ENCODE peak calls at places on chromosomes 12 and 14, in five cellular contexts. A, M, W, O and V are unnamed samples.

GRCh38 chr14:60738843-60739508 is 4.4 kb downstream of the MNAT1 start:
- DNase-seq in A (no peak), M (no peak), W (no peak), O (no peak), V (no peak)

GRCh38 chr12:79725987-79726386 is 35.2 kb upstream of the PAWR start:
- DNase-seq in A (no peak), M (no peak), W (no peak), O (no peak), V (no peak)

GRCh38 chr14:90513151-90514014 is 116.6 kb downstream of the CALM1 start:
- DNase-seq in A (no peak), M (peak), W (no peak), O (no peak), V (no peak)

GRCh38 chr12:32698285-32698684 is 19.2 kb downstream of the DNM1L start:
- DNase-seq in A (no peak), M (no peak), W (no peak), O (no peak), V (no peak)

GRCh38 chr12:109797905-109798669 is 35.1 kb downstream of the TRPV4 start:
- DNase-seq in A (peak), M (no peak), W (peak), O (no peak), V (no peak)

GRCh38 chr14:55102141-55102547 is 26.9 kb upstream of the LGALS3 start:
- DNase-seq in A (no peak), M (peak), W (no peak), O (peak), V (peak)

GRCh38 chr12:10381912-10382628 is 7.8 kb downstream of the KLRK1 start:
- DNase-seq in A (no peak), M (no peak), W (no peak), O (no peak), V (no peak)

GRCh38 chr12:109580684-109581333 is 7.2 kb downstream of the MVK start:
- DNase-seq in A (no peak), M (no peak), W (no peak), O (no peak), V (no peak)

GRCh38 chr14:102442241-102443211 is 67.0 kb downstream of the ANKRD9 start:
- DNase-seq in A (no peak), M (peak), W (no peak), O (no peak), V (no peak)

GRCh38 chr12:53743277-53744129 is 8.3 kb downstream of the CISTR start:
- DNase-seq in A (peak), M (peak), W (peak), O (no peak), V (peak)

GRCh38 chr14:64234877-64235651 is 59.1 kb downstream of the ESR2 start:
- DNase-seq in A (no peak), M (no peak), W (no peak), O (no peak), V (no peak)

GRCh38 chr12:21129906-21130305 is 1.1 kb upstream of the SLCO1B1 start:
- DNase-seq in A (no peak), M (no peak), W (no peak), O (no peak), V (no peak)

GRCh38 chr14:32381869-32382268 is 52.8 kb downstream of the AKAP6 start:
- DNase-seq in A (no peak), M (no peak), W (no peak), O (no peak), V (no peak)

GRCh38 chr12:25107920-25108319 is 87.0 kb downstream of the DNAI7 start:
- DNase-seq in A (no peak), M (no peak), W (no peak), O (peak), V (no peak)

GRCh38 chr12:25115677-25116076 is 79.3 kb downstream of the DNAI7 start:
- DNase-seq in A (no peak), M (peak), W (no peak), O (no peak), V (no peak)

GRCh38 chr12:25106818-25107217 is 88.1 kb downstream of the DNAI7 start:
- DNase-seq in A (no peak), M (no peak), W (no peak), O (no peak), V (no peak)

DNA sequence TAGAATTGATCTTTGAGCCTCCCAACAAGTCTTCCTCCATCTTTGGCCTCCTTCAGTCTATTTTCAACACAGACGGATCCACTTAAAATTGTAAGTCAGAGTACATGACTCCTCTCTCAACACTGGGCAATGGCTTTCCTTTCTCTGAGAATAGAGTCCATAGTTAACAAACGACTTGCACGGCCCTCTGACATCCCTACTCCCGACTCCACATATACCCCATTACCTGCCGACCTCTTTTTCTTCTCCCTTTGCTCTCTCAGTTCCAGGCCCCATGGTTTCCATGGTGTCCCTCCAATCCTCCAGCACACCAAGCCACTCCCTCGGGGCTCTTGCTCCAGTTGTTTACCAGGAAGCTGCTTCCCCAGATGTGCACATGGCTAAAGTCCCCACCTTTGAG is 84.7 kb downstream of the DNAI7 start:
- DNase-seq in A (no peak), M (no peak), W (no peak), O (no peak), V (no peak)
- TF ChIP-seq SUZ12 in A (no peak), M (no peak), W (no peak), O (no peak), V (no peak)

GRCh38 chr12:89325495-89325894 is 26.8 kb downstream of the DUSP6 start:
- DNase-seq in A (no peak), M (no peak), W (no peak), O (no peak), V (no peak)
- TF ChIP-seq SUZ12 in A (no peak), M (no peak), W (no peak), O (no peak), V (no peak)

GRCh38 chr14:67764496-67764895 is 51.9 kb downstream of the ZFYVE26 start:
- DNase-seq in A (no peak), M (no peak), W (no peak), O (no peak), V (no peak)

GRCh38 chr14:67766035-67766680 is 50.2 kb downstream of the ZFYVE26 start:
- DNase-seq in A (no peak), M (no peak), W (no peak), O (no peak), V (no peak)

GRCh38 chr14:67762051-67762450 is 54.3 kb downstream of the ZFYVE26 start:
- DNase-seq in A (no peak), M (no peak), W (no peak), O (no peak), V (no peak)

GRCh38 chr14:67765192-67765834 is 51.1 kb downstream of the ZFYVE26 start:
- DNase-seq in A (no peak), M (no peak), W (no peak), O (no peak), V (no peak)

DNA sequence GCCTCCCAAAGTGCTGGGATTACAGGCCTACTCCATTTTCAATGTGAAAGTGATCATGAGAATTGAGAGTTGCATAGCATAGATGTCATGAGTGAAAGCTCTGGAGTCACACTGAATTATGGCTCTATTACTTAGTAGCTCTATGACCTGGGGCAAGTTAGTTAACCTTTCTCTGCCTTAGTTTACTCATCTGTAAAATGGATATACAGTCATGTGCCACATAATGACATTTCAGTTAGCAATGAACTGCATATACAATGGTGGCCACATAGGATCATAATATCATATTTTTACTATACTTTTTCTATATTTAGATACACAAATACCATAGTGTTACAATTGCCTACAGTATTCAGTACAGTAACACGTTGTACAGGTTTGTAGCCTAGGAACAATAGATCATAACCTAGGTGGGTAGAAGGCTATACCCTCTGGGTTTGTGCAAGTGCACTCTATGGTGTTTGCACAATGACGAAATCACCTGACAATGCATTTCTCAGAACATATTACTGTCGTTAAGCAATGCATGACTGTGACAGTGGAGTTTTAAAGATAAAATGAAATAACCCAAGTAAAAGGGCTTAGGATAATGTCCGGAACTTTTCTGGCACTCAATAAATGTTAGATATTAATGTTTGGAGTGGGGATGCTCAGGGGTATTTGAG is 53.1 kb downstream of the ZFYVE26 start:
- DNase-seq in A (no peak), M (peak), W (no peak), O (no peak), V (no peak)
- TF ChIP-seq SUZ12 in A (no peak), M (no peak), W (no peak), O (no peak), V (no peak)

DNA sequence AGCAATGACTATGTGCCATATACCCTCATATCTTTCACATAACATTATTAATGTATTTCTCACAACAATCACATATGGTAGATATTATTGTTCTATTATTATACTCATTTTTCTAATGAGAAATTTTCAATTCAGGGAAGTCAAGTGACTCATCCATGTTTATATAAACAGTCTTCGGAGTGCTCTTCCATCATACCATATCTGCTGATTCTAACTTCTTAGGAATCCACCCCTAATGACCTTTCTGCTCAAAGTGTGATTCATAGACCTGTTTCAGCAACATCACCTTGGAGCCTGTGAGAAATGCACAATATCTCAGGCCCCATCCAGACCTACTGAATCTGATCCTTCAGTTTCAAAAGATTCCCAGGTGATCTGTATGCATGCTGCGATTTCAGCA is 39.8 kb upstream of the OVCH1 start:
- DNase-seq in A (no peak), M (no peak), W (no peak), O (no peak), V (no peak)
- TF ChIP-seq SUZ12 in A (no peak), M (no peak), W (no peak), O (no peak), V (no peak)

DNA sequence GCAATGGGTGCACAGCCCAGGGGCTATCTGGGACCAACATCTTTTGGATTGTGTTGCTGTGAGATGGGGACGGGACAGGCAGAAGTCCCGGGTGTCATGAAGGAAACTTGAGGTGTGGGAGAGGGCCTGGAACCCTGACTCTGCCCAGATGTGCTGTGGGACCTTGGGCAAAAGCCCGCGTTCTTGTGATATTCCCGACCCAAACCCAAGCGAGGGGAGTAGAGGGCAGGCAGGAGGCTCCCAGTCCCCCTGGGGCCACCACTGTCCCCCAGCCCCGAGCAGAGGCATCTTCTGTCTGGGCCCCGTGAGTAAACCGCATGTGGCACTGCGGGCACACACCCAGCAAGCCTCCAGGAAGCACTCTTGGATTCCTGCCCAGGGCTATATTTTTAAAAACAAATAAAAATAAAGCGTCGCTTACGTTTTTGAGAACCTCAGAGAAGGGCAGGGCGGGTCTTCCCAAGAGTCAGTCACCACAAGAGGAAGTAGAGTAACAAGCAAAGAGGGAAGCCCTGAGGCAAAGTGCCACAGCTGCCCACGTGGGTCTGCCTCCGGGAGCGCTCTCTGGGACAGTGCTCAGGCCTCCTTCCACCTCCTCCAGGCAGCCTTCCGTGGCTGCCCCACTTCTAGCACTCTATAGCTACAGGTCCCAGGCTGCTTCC is 39.5 kb downstream of the BEGAIN start:
- DNase-seq in A (no peak), M (no peak), W (no peak), O (no peak), V (no peak)
- TF ChIP-seq SUZ12 in A (no peak), M (no peak), W (no peak), O (no peak), V (no peak)

DNA sequence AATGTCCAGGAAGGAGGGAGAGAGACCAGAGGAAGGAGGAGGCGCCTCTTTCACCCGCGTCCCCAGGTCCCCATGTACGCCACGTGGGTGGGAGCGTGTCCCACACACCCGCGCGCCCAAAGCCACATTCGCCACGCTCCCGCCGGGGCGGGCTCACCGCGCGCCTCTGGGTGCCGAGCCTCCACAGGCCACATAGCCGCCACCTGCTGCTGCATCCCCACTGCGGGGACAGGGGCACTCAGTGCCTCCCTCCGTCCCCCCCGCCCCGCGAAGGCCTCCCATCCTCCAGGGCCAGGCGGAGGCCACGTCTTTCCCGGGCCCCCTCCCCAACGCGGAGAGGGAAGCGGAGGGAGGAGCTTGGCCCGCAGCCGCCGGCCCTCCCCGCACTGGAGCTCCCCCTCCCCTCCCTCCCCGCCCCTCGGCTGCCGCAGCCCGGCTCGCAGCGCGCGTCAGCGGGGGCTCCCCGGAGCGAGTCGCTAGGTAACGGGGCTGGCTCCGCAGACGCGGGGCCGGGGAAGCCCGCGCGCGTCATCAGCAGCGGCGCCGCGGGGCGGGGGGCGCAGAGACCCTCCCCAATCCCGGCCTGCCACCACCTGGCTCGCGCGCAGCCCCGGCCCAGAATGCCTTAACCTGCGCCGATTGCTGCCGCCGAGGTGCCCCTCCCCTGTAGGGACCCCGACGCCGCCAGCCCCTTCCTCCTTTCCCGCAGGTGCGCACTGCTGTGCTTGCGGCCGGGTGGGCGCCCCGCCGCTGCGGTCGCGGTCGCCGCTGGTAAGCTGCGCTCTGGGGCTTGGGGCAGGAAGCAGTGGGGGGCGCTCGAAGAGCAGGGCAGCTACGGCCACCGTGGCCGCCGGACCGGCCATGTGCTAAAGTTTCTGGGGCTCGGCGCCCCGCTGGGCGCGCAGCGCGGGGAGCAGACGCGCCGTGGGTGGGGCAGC is 532 bp upstream of the TUNAR start:
- DNase-seq in A (peak), M (no peak), W (peak), O (no peak), V (no peak)
- TF ChIP-seq SUZ12 in A (no peak), M (no peak), W (no peak), O (no peak), V (no peak)

GRCh38 chr14:35549551-35549950 is 15.6 kb downstream of the INSM2 start:
- DNase-seq in A (no peak), M (no peak), W (no peak), O (no peak), V (no peak)
- TF ChIP-seq SUZ12 in A (no peak), M (no peak), W (no peak), O (no peak), V (no peak)

DNA sequence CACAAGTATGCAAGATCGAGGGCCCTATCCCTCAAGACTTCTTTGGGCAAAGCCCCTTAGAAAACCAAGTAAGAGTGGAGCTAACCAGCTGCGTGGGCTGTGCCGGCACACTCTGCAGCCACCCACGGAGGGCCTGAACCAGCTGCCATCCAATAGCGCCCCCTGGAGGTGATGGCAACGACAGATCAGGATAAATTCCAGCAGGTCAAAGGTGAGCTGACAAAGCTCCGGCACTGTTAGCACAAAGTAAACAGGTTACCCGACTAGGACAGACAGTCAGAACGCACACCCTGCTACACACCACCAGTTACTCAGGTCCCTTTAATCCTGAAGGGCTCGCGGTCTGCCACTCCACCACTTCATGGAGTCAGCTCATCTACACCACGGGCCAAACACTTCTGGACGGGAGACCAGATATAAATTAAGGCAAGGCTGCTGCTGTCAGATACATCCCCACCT is 4.9 kb downstream of the ZBTB39 start:
- DNase-seq in A (peak), M (peak), W (peak), O (no peak), V (peak)
- TF ChIP-seq SUZ12 in A (no peak), M (no peak), W (no peak), O (no peak), V (no peak)

GRCh38 chr12:52658196-52658595 is 6.2 kb upstream of the KRT2 start:
- DNase-seq in A (no peak), M (no peak), W (no peak), O (no peak), V (no peak)
- TF ChIP-seq SUZ12 in A (no peak), M (no peak), W (no peak), O (no peak), V (no peak)